ENCODE peak calls at places on chromosome 16, in five cellular contexts. J is activated CD4-positive, alpha-beta T cell treated with anti-CD3 and anti-CD28 coated beads, Interleukin-2, amount 10 ng/mL, durations not matched to agents 24 days and 14 days; K is heart left ventricle; L is hippocampal formation; A is C1 segment of cervical spinal cord. R is an unnamed sample.

GRCh38 chr16:59878999-59879398 is 1144.9 kb upstream of the GOT2 start:
- DNase-seq in J (no peak), K (no peak), L (no peak), A (no peak), R (no peak)

GRCh38 chr16:87724490-87725291 is 41.1 kb downstream of the KLHDC4 start:
- DNase-seq in J (no peak), K (no peak), L (no peak), A (no peak), R (no peak)

GRCh38 chr16:88700636-88701482 is 5.3 kb downstream of the RNF166 start:
- DNase-seq in J (peak), K (peak), L (peak), A (peak), R (peak)

GRCh38 chr16:4212934-4213296 is 29.0 kb downstream of the SRL start:
- DNase-seq in J (no peak), K (no peak), L (no peak), A (no peak), R (no peak)

GRCh38 chr16:48498761-48499600 is 111.0 kb downstream of the N4BP1 start:
- DNase-seq in J (no peak), K (no peak), L (no peak), A (no peak), R (no peak)

GRCh38 chr16:89020068-89020924 is 43.3 kb upstream of the CBFA2T3 start:
- DNase-seq in J (peak), K (peak), L (no peak), A (no peak), R (no peak)

GRCh38 chr16:19691161-19691850 is 26.7 kb downstream of the KNOP1 start:
- DNase-seq in J (no peak), K (no peak), L (peak), A (peak), R (peak)

GRCh38 chr16:87684106-87684677 is 81.6 kb downstream of the KLHDC4 start:
- DNase-seq in J (no peak), K (no peak), L (no peak), A (peak), R (no peak)

GRCh38 chr16:240559-240958 is 5.9 kb downstream of the FAM234A start:
- DNase-seq in J (no peak), K (no peak), L (no peak), A (no peak), R (no peak)

GRCh38 chr16:63185235-63185780 is 1149.1 kb upstream of the CDH8 start:
- DNase-seq in J (no peak), K (no peak), L (no peak), A (no peak), R (no peak)

GRCh38 chr16:1372292-1372950 is 20.7 kb downstream of the GNPTG start:
- DNase-seq in J (no peak), K (no peak), L (no peak), A (no peak), R (no peak)

R was measured in hypothalamus.